ENCODE peak calls at places on chromosome 16, in seven cellular contexts. One of them, this sample, is unnamed.

GRCh38 chr16:65760874-65761273 is 605.6 kb upstream of the CDH5 start:
- DNase-seq in uterus: no peak
- DNase-seq in breast epithelium: no peak
- DNase-seq in OCI-LY7: no peak
- DNase-seq in cardiac muscle cell: no peak
- DNase-seq in IMR-90: no peak
- DNase-seq in stomach: no peak
- DNase-seq in this sample: no peak

GRCh38 chr16:13950821-13951547 is 31.0 kb downstream of the ERCC4 start:
- DNase-seq in uterus: no peak
- DNase-seq in breast epithelium: no peak
- DNase-seq in OCI-LY7: no peak
- DNase-seq in cardiac muscle cell: no peak
- DNase-seq in IMR-90: no peak
- DNase-seq in stomach: no peak
- DNase-seq in this sample: no peak

GRCh38 chr16:35147556-35148504 is 1688.4 kb downstream of the TP53TG3F start:
- DNase-seq in uterus: no peak
- DNase-seq in breast epithelium: no peak
- DNase-seq in OCI-LY7: no peak
- DNase-seq in cardiac muscle cell: no peak
- DNase-seq in IMR-90: no peak
- DNase-seq in stomach: no peak
- DNase-seq in this sample: no peak

GRCh38 chr16:30370444-30371247 is at the start of gene TBC1D10B:
- DNase-seq in uterus: peak; percentile 99
- DNase-seq in breast epithelium: peak; percentile 100
- DNase-seq in OCI-LY7: peak; percentile 100
- DNase-seq in cardiac muscle cell: peak; percentile 99
- DNase-seq in IMR-90: peak; percentile 100
- DNase-seq in stomach: peak; percentile 98
- DNase-seq in this sample: peak; percentile 100

GRCh38 chr16:47067203-47067602 is 76.5 kb downstream of the NETO2 start:
- DNase-seq in uterus: no peak
- DNase-seq in breast epithelium: no peak
- DNase-seq in OCI-LY7: no peak
- DNase-seq in cardiac muscle cell: no peak
- DNase-seq in IMR-90: no peak
- DNase-seq in stomach: no peak
- DNase-seq in this sample: no peak

GRCh38 chr16:3650631-3651265 is 3.7 kb upstream of the DNASE1 start:
- DNase-seq in uterus: no peak
- DNase-seq in breast epithelium: no peak
- DNase-seq in OCI-LY7: no peak
- DNase-seq in cardiac muscle cell: no peak
- DNase-seq in IMR-90: no peak
- DNase-seq in stomach: peak; percentile 17
- DNase-seq in this sample: no peak

GRCh38 chr16:3520861-3521260 is 20.1 kb downstream of the CLUAP1 start:
- DNase-seq in uterus: peak; percentile 42
- DNase-seq in breast epithelium: no peak
- DNase-seq in OCI-LY7: no peak
- DNase-seq in cardiac muscle cell: no peak
- DNase-seq in IMR-90: no peak
- DNase-seq in stomach: no peak
- DNase-seq in this sample: no peak

GRCh38 chr16:617855-618254 is 12.9 kb upstream of the WFIKKN1 start:
- DNase-seq in uterus: no peak
- DNase-seq in breast epithelium: no peak
- DNase-seq in OCI-LY7: no peak
- DNase-seq in cardiac muscle cell: no peak
- DNase-seq in IMR-90: no peak
- DNase-seq in stomach: no peak
- DNase-seq in this sample: no peak

GRCh38 chr16:67879462-67879861 is 5.2 kb upstream of the NRN1L start:
- DNase-seq in uterus: no peak
- DNase-seq in breast epithelium: no peak
- DNase-seq in OCI-LY7: no peak
- DNase-seq in cardiac muscle cell: no peak
- DNase-seq in IMR-90: no peak
- DNase-seq in stomach: no peak
- DNase-seq in this sample: no peak

GRCh38 chr16:85227262-85227923 is 115.1 kb upstream of the CIBAR2 start:
- DNase-seq in uterus: no peak
- DNase-seq in breast epithelium: no peak
- DNase-seq in OCI-LY7: peak; percentile 76
- DNase-seq in cardiac muscle cell: no peak
- DNase-seq in IMR-90: no peak
- DNase-seq in stomach: no peak
- DNase-seq in this sample: no peak

GRCh38 chr16:86578499-86579267 is at the start of gene FOXL1:
- DNase-seq in uterus: no peak
- DNase-seq in breast epithelium: no peak
- DNase-seq in OCI-LY7: no peak
- DNase-seq in cardiac muscle cell: no peak
- DNase-seq in IMR-90: peak; percentile 80
- DNase-seq in stomach: no peak
- DNase-seq in this sample: no peak

GRCh38 chr16:67249762-67250327 is 1.1 kb downstream of the SLC9A5 start:
- DNase-seq in uterus: no peak
- DNase-seq in breast epithelium: no peak
- DNase-seq in OCI-LY7: no peak
- DNase-seq in cardiac muscle cell: no peak
- DNase-seq in IMR-90: peak; percentile 35
- DNase-seq in stomach: no peak
- DNase-seq in this sample: no peak

GRCh38 chr16:66007717-66008116 is 358.8 kb upstream of the CDH5 start:
- DNase-seq in uterus: no peak
- DNase-seq in breast epithelium: no peak
- DNase-seq in OCI-LY7: no peak
- DNase-seq in cardiac muscle cell: no peak
- DNase-seq in IMR-90: peak; percentile 93
- DNase-seq in stomach: no peak
- DNase-seq in this sample: no peak

GRCh38 chr16:89826531-89827382 is 1.5 kb upstream of the SPIRE2 start:
- DNase-seq in uterus: no peak
- DNase-seq in breast epithelium: no peak
- DNase-seq in OCI-LY7: no peak
- DNase-seq in cardiac muscle cell: no peak
- DNase-seq in IMR-90: no peak
- DNase-seq in stomach: peak; percentile 52
- DNase-seq in this sample: no peak

GRCh38 chr16:89829630-89830437 is 1.6 kb downstream of the SPIRE2 start:
- DNase-seq in uterus: no peak
- DNase-seq in breast epithelium: no peak
- DNase-seq in OCI-LY7: no peak
- DNase-seq in cardiac muscle cell: no peak
- DNase-seq in IMR-90: no peak
- DNase-seq in stomach: no peak
- DNase-seq in this sample: no peak

GRCh38 chr16:89828199-89828869 is at the start of gene SPIRE2:
- DNase-seq in uterus: peak; percentile 56
- DNase-seq in breast epithelium: peak; percentile 52
- DNase-seq in OCI-LY7: peak; percentile 63
- DNase-seq in cardiac muscle cell: peak; percentile 94
- DNase-seq in IMR-90: peak; percentile 71
- DNase-seq in stomach: peak; percentile 75
- DNase-seq in this sample: peak; percentile 48

GRCh38 chr16:89827383-89828198 is 684 bp upstream of the SPIRE2 start:
- DNase-seq in uterus: no peak
- DNase-seq in breast epithelium: peak; percentile 49
- DNase-seq in OCI-LY7: no peak
- DNase-seq in cardiac muscle cell: peak; percentile 54
- DNase-seq in IMR-90: peak; percentile 62
- DNase-seq in stomach: peak; percentile 61
- DNase-seq in this sample: no peak

DNA sequence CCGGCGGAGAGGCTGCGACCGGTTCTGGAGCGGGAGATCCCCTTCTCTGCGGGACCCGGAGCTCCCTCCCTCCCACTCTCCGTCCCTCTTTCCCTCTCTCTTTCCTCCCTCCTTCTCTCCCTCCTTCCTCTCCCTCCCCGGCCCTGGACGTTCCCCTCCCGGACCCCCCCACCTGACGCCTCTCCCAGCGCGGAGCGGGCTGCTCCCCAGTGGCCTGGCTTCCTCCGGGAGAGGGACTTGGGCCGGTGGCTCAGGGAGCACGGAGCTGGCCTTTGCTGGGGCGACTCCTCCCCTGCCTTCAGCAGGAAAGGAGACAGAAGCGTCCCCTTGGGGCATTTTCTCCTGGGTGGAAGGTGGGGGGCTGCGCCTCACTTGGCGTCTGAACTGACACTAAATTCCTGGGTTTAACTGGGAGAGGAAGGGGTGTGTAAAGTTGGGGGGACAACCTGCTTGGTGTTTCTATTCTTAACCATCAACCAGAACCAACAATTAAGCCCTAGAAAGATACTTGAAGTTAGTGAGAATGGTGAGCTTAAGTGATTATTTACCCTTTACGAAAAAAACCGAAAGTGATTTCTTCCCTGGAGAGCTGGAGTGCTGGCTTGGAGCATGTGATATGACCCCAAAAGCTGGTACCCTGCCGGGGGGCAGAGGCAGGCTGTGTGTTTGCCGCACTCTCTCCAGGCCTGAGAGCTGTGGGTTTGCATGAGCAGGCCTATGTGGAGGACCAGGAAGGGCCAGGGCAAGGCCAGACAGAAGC is 775 bp downstream of the SPIRE2 start:
- DNase-seq in uterus: no peak
- DNase-seq in breast epithelium: no peak
- DNase-seq in OCI-LY7: no peak
- DNase-seq in cardiac muscle cell: no peak
- DNase-seq in IMR-90: no peak
- DNase-seq in stomach: no peak
- DNase-seq in this sample: no peak
- H3K27ac ChIP-seq in uterus: no peak overlapping the region
- H3K27ac ChIP-seq in breast epithelium: peak overlapping the region; percentile 54
- H3K27ac ChIP-seq in OCI-LY7: no peak overlapping the region
- H3K27ac ChIP-seq in cardiac muscle cell: no peak overlapping the region
- H3K27ac ChIP-seq in IMR-90: no peak overlapping the region
- H3K27ac ChIP-seq in stomach: peak overlapping the region; percentile 80
- H3K27ac ChIP-seq in this sample: no peak overlapping the region

DNA sequence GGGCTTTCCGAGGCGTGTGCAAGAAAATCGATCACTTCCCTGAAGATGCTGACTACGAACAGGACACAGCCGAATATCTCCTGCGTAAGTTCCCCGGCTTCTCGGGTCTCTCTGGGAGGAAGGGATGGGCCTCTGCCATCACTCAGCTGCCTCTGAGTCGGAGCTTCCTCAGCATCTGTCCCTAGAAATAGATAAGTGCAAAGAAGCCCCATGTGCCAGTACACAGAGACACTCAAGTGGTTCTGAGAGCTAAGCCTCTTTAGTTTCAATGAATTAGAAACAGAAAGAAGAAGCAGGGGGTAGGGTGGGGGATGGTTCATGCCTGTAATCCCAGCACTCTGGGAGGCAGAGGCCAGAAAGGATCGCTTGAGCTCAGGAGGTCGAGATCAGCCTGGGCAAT is 90.6 kb downstream of the CACNG3 start:
- DNase-seq in uterus: no peak
- DNase-seq in breast epithelium: no peak
- DNase-seq in OCI-LY7: no peak
- DNase-seq in cardiac muscle cell: no peak
- DNase-seq in IMR-90: no peak
- DNase-seq in stomach: no peak
- DNase-seq in this sample: no peak
- H3K27ac ChIP-seq in uterus: no peak overlapping the region
- H3K27ac ChIP-seq in breast epithelium: no peak overlapping the region
- H3K27ac ChIP-seq in OCI-LY7: no peak overlapping the region
- H3K27ac ChIP-seq in cardiac muscle cell: no peak overlapping the region
- H3K27ac ChIP-seq in IMR-90: no peak overlapping the region
- H3K27ac ChIP-seq in stomach: no peak overlapping the region
- H3K27ac ChIP-seq in this sample: no peak overlapping the region

DNA sequence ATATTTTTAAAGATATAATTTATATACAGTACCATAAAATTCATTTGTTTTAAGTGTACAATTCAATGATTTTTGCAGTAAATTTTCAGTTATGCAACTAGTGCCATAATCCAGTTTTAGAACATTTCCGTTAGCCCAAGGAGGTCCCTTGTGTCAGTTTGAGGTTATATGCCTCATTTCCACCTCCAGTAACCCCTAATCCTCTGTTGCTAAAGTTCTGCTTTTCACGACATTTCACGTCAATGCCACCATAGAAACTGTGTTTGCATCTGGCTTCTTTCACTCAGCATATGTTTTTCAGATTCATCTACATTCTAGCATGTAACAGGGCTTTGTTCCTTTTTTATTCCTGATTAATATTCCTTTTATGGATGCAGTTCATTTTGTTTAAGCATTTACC is 42.4 kb upstream of the NUDT7 start:
- DNase-seq in uterus: no peak
- DNase-seq in breast epithelium: no peak
- DNase-seq in OCI-LY7: peak; percentile 67
- DNase-seq in cardiac muscle cell: no peak
- DNase-seq in IMR-90: no peak
- DNase-seq in stomach: no peak
- DNase-seq in this sample: no peak
- H3K27ac ChIP-seq in uterus: no peak overlapping the region
- H3K27ac ChIP-seq in breast epithelium: no peak overlapping the region
- H3K27ac ChIP-seq in OCI-LY7: no peak overlapping the region
- H3K27ac ChIP-seq in cardiac muscle cell: no peak overlapping the region
- H3K27ac ChIP-seq in IMR-90: no peak overlapping the region
- H3K27ac ChIP-seq in stomach: no peak overlapping the region
- H3K27ac ChIP-seq in this sample: no peak overlapping the region

GRCh38 chr16:25260416-25260815 is 2.8 kb upstream of the ZKSCAN2 start:
- DNase-seq in uterus: no peak
- DNase-seq in breast epithelium: no peak
- DNase-seq in OCI-LY7: no peak
- DNase-seq in cardiac muscle cell: no peak
- DNase-seq in IMR-90: peak; percentile 34
- DNase-seq in stomach: no peak
- DNase-seq in this sample: no peak

GRCh38 chr16:25257504-25257955 is at the start of gene ZKSCAN2:
- DNase-seq in uterus: peak; percentile 83
- DNase-seq in breast epithelium: peak; percentile 86
- DNase-seq in OCI-LY7: peak; percentile 92
- DNase-seq in cardiac muscle cell: peak; percentile 93
- DNase-seq in IMR-90: peak; percentile 86
- DNase-seq in stomach: peak; percentile 92
- DNase-seq in this sample: peak; percentile 68

GRCh38 chr16:25257956-25258855 is 561 bp upstream of the ZKSCAN2 start:
- DNase-seq in uterus: peak; percentile 87
- DNase-seq in breast epithelium: peak; percentile 59
- DNase-seq in OCI-LY7: peak; percentile 90
- DNase-seq in cardiac muscle cell: peak; percentile 90
- DNase-seq in IMR-90: peak; percentile 87
- DNase-seq in stomach: peak; percentile 82
- DNase-seq in this sample: peak; percentile 77

GRCh38 chr16:25256821-25257503 is 683 bp downstream of the ZKSCAN2 start:
- DNase-seq in uterus: no peak
- DNase-seq in breast epithelium: no peak
- DNase-seq in OCI-LY7: peak; percentile 34
- DNase-seq in cardiac muscle cell: peak; percentile 44
- DNase-seq in IMR-90: peak; percentile 15
- DNase-seq in stomach: no peak
- DNase-seq in this sample: no peak

DNA sequence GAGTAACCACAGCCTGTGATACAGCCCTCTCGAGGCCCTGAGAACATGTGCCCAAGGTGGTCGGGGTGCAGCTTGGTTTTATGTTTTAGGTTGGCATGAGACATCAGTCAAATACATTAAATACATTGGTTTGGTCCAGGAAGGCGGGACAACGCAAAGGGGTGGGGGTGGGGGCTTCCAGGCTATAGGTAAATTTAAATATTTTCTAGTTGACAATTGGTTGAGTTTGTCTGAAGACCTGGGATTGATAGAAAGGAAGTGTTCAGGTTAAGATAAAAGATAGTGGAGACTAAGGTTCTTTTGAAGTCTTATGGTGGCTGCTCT is 1.2 kb upstream of the ZKSCAN2 start:
- DNase-seq in uterus: no peak
- DNase-seq in breast epithelium: no peak
- DNase-seq in OCI-LY7: peak; percentile 39
- DNase-seq in cardiac muscle cell: no peak
- DNase-seq in IMR-90: no peak
- DNase-seq in stomach: no peak
- DNase-seq in this sample: no peak
- H3K27ac ChIP-seq in uterus: peak overlapping the region; percentile 98
- H3K27ac ChIP-seq in breast epithelium: peak overlapping the region; percentile 97
- H3K27ac ChIP-seq in OCI-LY7: peak overlapping the region; percentile 77
- H3K27ac ChIP-seq in cardiac muscle cell: peak overlapping the region; percentile 99
- H3K27ac ChIP-seq in IMR-90: no peak overlapping the region
- H3K27ac ChIP-seq in stomach: peak overlapping the region; percentile 99
- H3K27ac ChIP-seq in this sample: no peak overlapping the region

This sample was measured in caudate nucleus.